ENCODE peak calls at places on chromosome 9, in four cellular contexts. W is cardiac muscle cell, K is GM13977, L is RWPE1. I is an unnamed sample.

GRCh38 chr9:91179237-91180138 is 182.2 kb downstream of the AUH start:
- DNase-seq in W (no peak), K (no peak), L (peak; percentile 50), I (peak; percentile 86)

GRCh38 chr9:128275198-128276007 is at the start of gene GOLGA2:
- DNase-seq in W (peak; percentile 66), K (peak; percentile 84), L (peak; percentile 80), I (no peak)

GRCh38 chr9:84874583-84874982 is 205.1 kb downstream of the NTRK2 start:
- DNase-seq in W (no peak), K (no peak), L (no peak), I (no peak)

GRCh38 chr9:91160599-91161464 is 200.9 kb downstream of the AUH start:
- DNase-seq in W (no peak), K (no peak), L (no peak), I (no peak)

GRCh38 chr9:4069457-4070162 is 230.3 kb downstream of the GLIS3 start:
- DNase-seq in W (peak; percentile 79), K (no peak), L (no peak), I (no peak)

GRCh38 chr9:97518909-97519307 is 17.4 kb downstream of the TMOD1 start:
- DNase-seq in W (no peak), K (no peak), L (peak; percentile 71), I (peak; percentile 78)

GRCh38 chr9:12253941-12254340 is 439.2 kb upstream of the TYRP1 start:
- DNase-seq in W (no peak), K (no peak), L (no peak), I (no peak)

GRCh38 chr9:76657265-76657664 is 107.0 kb upstream of the PCA3 start:
- DNase-seq in W (no peak), K (no peak), L (no peak), I (no peak)

GRCh38 chr9:23088932-23089364 is 642.3 kb downstream of the DMRTA1 start:
- DNase-seq in W (peak; percentile 51), K (no peak), L (no peak), I (no peak)

GRCh38 chr9:106643211-106643930 is 219.6 kb upstream of the ZNF462 start:
- DNase-seq in W (no peak), K (no peak), L (no peak), I (no peak)

GRCh38 chr9:105859428-105860091 is 165.2 kb downstream of the TMEM38B start:
- DNase-seq in W (no peak), K (no peak), L (no peak), I (no peak)

GRCh38 chr9:13841801-13842462 is 472.0 kb downstream of the NFIB start:
- DNase-seq in W (peak; percentile 72), K (no peak), L (peak; percentile 7), I (no peak)

GRCh38 chr9:18490591-18491370 is 16.8 kb downstream of the ADAMTSL1 start:
- DNase-seq in W (no peak), K (no peak), L (peak; percentile 72), I (peak; percentile 98)

GRCh38 chr9:135669616-135670285 is 6.6 kb downstream of the LCN9 start:
- DNase-seq in W (no peak), K (no peak), L (no peak), I (no peak)

GRCh38 chr9:20022410-20022809 is 233.6 kb upstream of the SLC24A2 start:
- DNase-seq in W (no peak), K (no peak), L (no peak), I (peak; percentile 52)

GRCh38 chr9:114687034-114687433 is 5.0 kb upstream of the TEX48 start:
- DNase-seq in W (no peak), K (no peak), L (no peak), I (peak; percentile 24)

GRCh38 chr9:69895185-69895584 is 74.6 kb downstream of the CFAP95 start:
- DNase-seq in W (no peak), K (no peak), L (no peak), I (no peak)

GRCh38 chr9:123401879-123402513 is 46.0 kb downstream of the CRB2 start:
- DNase-seq in W (peak; percentile 70), K (peak; percentile 68), L (peak; percentile 88), I (peak; percentile 35)

GRCh38 chr9:92245005-92245797 is 48.3 kb downstream of the IARS1 start:
- DNase-seq in W (no peak), K (no peak), L (no peak), I (peak; percentile 83)

GRCh38 chr9:134187110-134187531 is 22.8 kb upstream of the RNU6ATAC start:
- DNase-seq in W (no peak), K (no peak), L (no peak), I (no peak)

GRCh38 chr9:129910628-129911567 is 75.6 kb downstream of the USP20 start:
- DNase-seq in W (no peak), K (no peak), L (peak; percentile 98), I (peak; percentile 100)

GRCh38 chr9:128098017-128098935 is 29.3 kb downstream of the PTGES2 start:
- DNase-seq in W (peak; percentile 99), K (no peak), L (peak; percentile 99), I (peak; percentile 96)

DNA sequence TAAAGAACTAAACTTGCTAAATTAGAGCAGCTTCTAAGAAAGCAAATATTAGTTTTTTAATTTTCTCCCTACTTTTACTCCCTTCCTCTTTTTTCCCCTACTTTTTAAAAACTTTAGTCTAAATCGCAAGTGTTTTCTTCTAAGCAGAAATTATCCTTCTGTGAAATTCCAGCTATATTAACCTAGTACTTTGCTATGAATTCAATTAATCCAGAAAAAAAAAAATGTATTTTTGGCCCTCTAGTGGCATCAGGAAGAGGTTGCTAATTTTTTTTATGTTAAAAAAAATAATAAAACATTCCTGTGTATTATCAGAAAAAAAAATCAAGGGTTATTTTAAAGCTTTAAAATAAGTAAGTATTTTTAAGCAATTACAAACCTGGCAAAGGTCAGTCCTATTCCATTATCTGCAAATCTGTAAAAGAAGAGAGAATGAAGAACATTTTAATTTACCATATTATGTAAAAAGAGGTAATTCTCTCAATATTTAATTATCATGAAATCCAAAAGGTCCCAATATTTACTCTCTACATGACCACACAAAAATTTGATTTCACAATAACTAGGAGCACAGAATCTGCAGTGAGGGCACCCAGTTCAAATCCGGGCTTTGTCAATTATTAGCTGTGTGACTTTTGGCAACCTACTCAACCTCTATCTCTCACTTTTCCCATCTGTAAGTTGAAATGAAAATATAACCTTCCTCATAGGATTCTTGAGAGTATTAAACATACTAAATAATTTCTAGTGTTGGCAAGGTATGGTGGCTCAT is 52.0 kb downstream of the CEMIP2 start:
- DNase-seq in W (no peak), K (no peak), L (peak; percentile 13), I (no peak)
- TF ChIP-seq CTCF in W (peak; percentile 51), K (peak; percentile 14), L (peak; percentile 55), I (peak; percentile 85)

DNA sequence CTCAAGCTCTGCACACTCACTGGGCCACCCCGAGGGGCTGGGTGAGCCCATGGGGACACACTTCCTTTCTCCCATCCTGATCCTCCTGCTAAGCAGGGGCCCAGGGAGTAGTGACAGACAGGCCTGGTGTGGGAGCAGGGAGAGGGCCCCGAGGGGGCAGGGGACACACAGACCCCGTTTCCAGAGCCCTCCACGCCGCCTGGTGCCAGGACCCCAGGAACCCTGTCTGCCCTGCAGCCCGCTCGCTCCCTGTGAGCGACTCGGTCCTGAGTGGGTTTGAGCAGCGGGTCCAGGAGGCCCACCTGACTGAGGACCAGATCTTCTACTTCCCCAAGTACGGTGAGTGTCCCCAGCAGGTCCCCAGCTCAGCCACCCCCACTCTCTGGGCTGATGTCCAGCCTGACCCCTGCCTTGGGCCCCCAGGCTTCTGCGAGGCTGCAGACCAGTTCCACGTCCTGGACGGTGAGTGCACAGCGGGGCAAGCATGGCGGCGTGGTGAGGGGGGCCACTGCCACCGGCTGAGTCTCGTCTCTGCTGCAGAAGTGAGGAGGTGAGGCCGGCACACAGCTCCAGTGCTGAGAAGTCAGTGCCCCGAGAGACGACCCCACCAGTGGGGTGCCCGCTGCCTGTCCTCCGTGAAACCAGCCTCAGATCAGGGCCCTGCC is 1.3 kb downstream of the C8G start:
- DNase-seq in W (no peak), K (no peak), L (no peak), I (no peak)
- TF ChIP-seq CTCF in W (no peak), K (no peak), L (no peak), I (no peak)

GRCh38 chr9:1400983-1401382 is 350.8 kb downstream of the DMRT2 start:
- DNase-seq in W (peak; percentile 2), K (no peak), L (no peak), I (no peak)
- TF ChIP-seq CTCF in W (no peak), K (no peak), L (no peak), I (no peak)

GRCh38 chr9:116691607-116692006 is 4.5 kb downstream of the TRIM32 start:
- DNase-seq in W (no peak), K (no peak), L (no peak), I (no peak)
- TF ChIP-seq CTCF in W (no peak), K (no peak), L (no peak), I (no peak)

I was measured in HFFc6.